ENCODE peak calls at places on chromosomes 6 and 20, in seven cellular contexts. N, Y, I, M, W, Q and A are unnamed samples.
A peak's percentile ranks its signal among the peaks of the same experiment; 100 is the strongest.

GRCh38 chr6:148967546-148967945 is 220.7 kb downstream of the UST start:
- DNase-seq in N (no peak), Y (no peak), I (no peak), M (no peak), W (no peak), Q (no peak), A (no peak)

GRCh38 chr20:16701296-16701695 is 28.5 kb upstream of the SNRPB2 start:
- DNase-seq in N (peak; percentile 60), Y (no peak), I (no peak), M (no peak), W (peak; percentile 24), Q (no peak), A (no peak)

GRCh38 chr6:160427312-160428068 is 79.3 kb downstream of the SLC22A3 start:
- DNase-seq in N (no peak), Y (peak; percentile 38), I (no peak), M (no peak), W (no peak), Q (no peak), A (no peak)

GRCh38 chr6:160667854-160668481 is 3.9 kb upstream of the LPA start:
- DNase-seq in N (peak; percentile 77), Y (no peak), I (no peak), M (no peak), W (peak; percentile 12), Q (no peak), A (peak; percentile 14)

GRCh38 chr20:16708590-16708989 is 21.2 kb upstream of the SNRPB2 start:
- DNase-seq in N (no peak), Y (no peak), I (no peak), M (no peak), W (no peak), Q (no peak), A (no peak)

GRCh38 chr6:150857062-150857905 is 8.2 kb upstream of the MTHFD1L start:
- DNase-seq in N (peak; percentile 29), Y (peak; percentile 100), I (no peak), M (no peak), W (no peak), Q (no peak), A (no peak)

GRCh38 chr6:80235647-80236046 is 129.2 kb downstream of the BCKDHB start:
- DNase-seq in N (no peak), Y (no peak), I (no peak), M (no peak), W (no peak), Q (no peak), A (no peak)

GRCh38 chr6:81751388-81752083 is 945 bp downstream of the TENT5A start:
- DNase-seq in N (peak; percentile 39), Y (peak; percentile 49), I (peak; percentile 48), M (peak; percentile 87), W (peak; percentile 30), Q (peak; percentile 86), A (no peak)

GRCh38 chr6:132298344-132298949 is 102.8 kb downstream of the MOXD1 start:
- DNase-seq in N (peak; percentile 62), Y (peak; percentile 70), I (no peak), M (no peak), W (peak; percentile 9), Q (no peak), A (peak; percentile 66)

GRCh38 chr6:43967692-43968091 is 159.6 kb downstream of the MRPL14 start:
- DNase-seq in N (no peak), Y (no peak), I (no peak), M (no peak), W (no peak), Q (no peak), A (no peak)

GRCh38 chr6:128095362-128095761 is 194.5 kb upstream of the THEMIS start:
- DNase-seq in N (no peak), Y (peak; percentile 36), I (no peak), M (no peak), W (no peak), Q (no peak), A (no peak)

GRCh38 chr6:158259136-158259535 is 53.1 kb upstream of the TULP4 start:
- DNase-seq in N (no peak), Y (no peak), I (no peak), M (no peak), W (no peak), Q (no peak), A (no peak)

GRCh38 chr20:38460040-38460623 is 12.5 kb upstream of the RALGAPB start:
- DNase-seq in N (no peak), Y (peak; percentile 71), I (no peak), M (peak; percentile 9), W (no peak), Q (no peak), A (no peak)

GRCh38 chr20:62367136-62367482 is at the start of gene LAMA5:
- DNase-seq in N (peak; percentile 70), Y (no peak), I (no peak), M (no peak), W (peak; percentile 10), Q (peak; percentile 73), A (peak; percentile 66)

GRCh38 chr6:166474721-166475565 is 92.2 kb upstream of the MPC1 start:
- DNase-seq in N (no peak), Y (peak; percentile 33), I (no peak), M (peak; percentile 74), W (no peak), Q (no peak), A (no peak)

GRCh38 chr20:46051556-46052323 is 22.7 kb downstream of the SLC12A5 start:
- DNase-seq in N (no peak), Y (no peak), I (no peak), M (no peak), W (no peak), Q (no peak), A (no peak)

GRCh38 chr20:17543531-17543961 is 12.4 kb upstream of the BFSP1 start:
- DNase-seq in N (no peak), Y (peak; percentile 97), I (no peak), M (no peak), W (no peak), Q (no peak), A (no peak)

GRCh38 chr20:31565699-31566331 is 39.3 kb upstream of the ID1 start:
- DNase-seq in N (no peak), Y (no peak), I (no peak), M (no peak), W (no peak), Q (no peak), A (peak; percentile 66)

GRCh38 chr20:37299718-37300529 is 10.5 kb downstream of the MANBAL start:
- DNase-seq in N (no peak), Y (peak; percentile 59), I (no peak), M (peak; percentile 15), W (no peak), Q (no peak), A (no peak)

GRCh38 chr6:23704655-23705054 is 421.4 kb upstream of the NRSN1 start:
- DNase-seq in N (no peak), Y (no peak), I (no peak), M (no peak), W (no peak), Q (no peak), A (no peak)

GRCh38 chr20:38885357-38885756 is 40.9 kb upstream of the FAM83D start:
- DNase-seq in N (no peak), Y (no peak), I (peak; percentile 30), M (no peak), W (no peak), Q (no peak), A (no peak)

DNA sequence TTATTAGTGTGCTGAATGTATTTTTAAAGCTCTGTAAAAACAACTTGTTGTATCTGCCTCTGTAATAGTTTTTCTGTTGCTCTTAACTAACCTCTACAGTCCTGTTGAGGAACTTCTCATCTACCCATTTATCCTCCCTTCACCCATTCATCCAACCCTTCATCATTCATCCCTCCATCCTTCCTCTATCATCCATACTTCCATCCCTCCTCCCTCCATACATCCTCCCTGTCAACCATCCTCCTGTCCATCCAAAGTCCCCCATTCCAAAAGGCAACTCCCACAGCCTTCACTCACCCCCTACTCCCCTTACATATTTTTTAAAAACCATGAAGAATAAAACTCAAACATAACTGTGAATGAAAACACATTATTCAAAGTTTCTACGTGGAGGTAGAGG is 40.7 kb upstream of the SPDEF start:
- DNase-seq in N (no peak), Y (no peak), I (no peak), M (no peak), W (no peak), Q (no peak), A (no peak)
- H3K4me1 ChIP-seq in N (peaks cover 6% of the 10 kb centered on the region), Y (peaks cover 4% of the 10 kb centered on the region), I (peaks cover 10% of the 10 kb centered on the region), M (peaks cover 53% of the 10 kb centered on the region), W (peaks cover 23% of the 10 kb centered on the region), Q (peaks cover 32% of the 10 kb centered on the region), A (no peaks in the 10 kb centered on the region)

GRCh38 chr6:62298745-62299392 is 12.8 kb upstream of the KHDRBS2 start:
- DNase-seq in N (no peak), Y (no peak), I (no peak), M (no peak), W (no peak), Q (no peak), A (peak; percentile 60)
- H3K27ac ChIP-seq in N (no peak overlapping the region), Y (no peak overlapping the region), I (no peak overlapping the region), M (no peak overlapping the region), W (no peak overlapping the region), Q (no peak overlapping the region), A (peak overlapping the region; percentile 29)

GRCh38 chr6:145809211-145809610 is 5.4 kb downstream of the FBXO30 start:
- DNase-seq in N (no peak), Y (peak; percentile 11), I (no peak), M (no peak), W (no peak), Q (no peak), A (peak; percentile 44)
- H3K4me1 ChIP-seq in N (no peaks in the 10 kb centered on the region), Y (peaks cover 4% of the 10 kb centered on the region), I (peaks cover 11% of the 10 kb centered on the region), M (peaks cover 41% of the 10 kb centered on the region), W (peaks cover 43% of the 10 kb centered on the region), Q (peaks cover 38% of the 10 kb centered on the region), A (peaks cover 10% of the 10 kb centered on the region)

GRCh38 chr20:41046716-41047115 is 18.1 kb downstream of the TOP1 start:
- DNase-seq in N (no peak), Y (peak; percentile 42), I (no peak), M (no peak), W (no peak), Q (no peak), A (no peak)
- H3K27ac ChIP-seq in N (no peak overlapping the region), Y (no peak overlapping the region), I (no peak overlapping the region), M (no peak overlapping the region), W (peak overlapping the region; percentile 57), Q (peak overlapping the region; percentile 8), A (peak overlapping the region; percentile 62)

GRCh38 chr6:14927398-14927797 is 318.5 kb upstream of the JARID2 start:
- DNase-seq in N (no peak), Y (no peak), I (no peak), M (no peak), W (no peak), Q (no peak), A (no peak)

GRCh38 chr6:14922706-14923105 is 323.2 kb upstream of the JARID2 start:
- DNase-seq in N (peak; percentile 26), Y (no peak), I (no peak), M (no peak), W (no peak), Q (no peak), A (no peak)

GRCh38 chr6:14925627-14926026 is 320.2 kb upstream of the JARID2 start:
- DNase-seq in N (no peak), Y (peak; percentile 74), I (no peak), M (no peak), W (no peak), Q (no peak), A (no peak)

GRCh38 chr6:14924126-14925024 is 321.5 kb upstream of the JARID2 start:
- DNase-seq in N (peak; percentile 75), Y (peak; percentile 28), I (no peak), M (no peak), W (no peak), Q (no peak), A (no peak)

GRCh38 chr6:14925025-14925595 is 320.8 kb upstream of the JARID2 start:
- DNase-seq in N (no peak), Y (no peak), I (no peak), M (no peak), W (no peak), Q (no peak), A (no peak)
- H3K4me1 ChIP-seq in N (peaks cover 8% of the 10 kb centered on the region), Y (no peaks in the 10 kb centered on the region), I (no peaks in the 10 kb centered on the region), M (peaks cover 9% of the 10 kb centered on the region), W (no peaks in the 10 kb centered on the region), Q (peaks cover 23% of the 10 kb centered on the region), A (no peaks in the 10 kb centered on the region)